ENCODE peak calls at places on chromosome X, in seven cellular contexts. Q, A, K, Y, I, U and F are unnamed samples.
A peak's percentile ranks its signal among the peaks of the same experiment; 100 is the strongest.

GRCh38 chrX:108439961-108440696 is 491 bp downstream of the COL4A5 start:
- DNase-seq in Q (peak; percentile 10), A (no peak), K (no peak), Y (no peak), I (no peak), U (no peak), F (peak; percentile 12)

GRCh38 chrX:19616959-19617358 is 101.7 kb upstream of the MAP3K15 start:
- DNase-seq in Q (no peak), A (no peak), K (no peak), Y (no peak), I (no peak), U (no peak), F (no peak)

GRCh38 chrX:115362334-115363095 is 73.0 kb downstream of the LUZP4 start:
- DNase-seq in Q (no peak), A (no peak), K (no peak), Y (no peak), I (no peak), U (no peak), F (no peak)

GRCh38 chrX:8244301-8244700 is 73.2 kb upstream of the VCX2 start:
- DNase-seq in Q (no peak), A (no peak), K (no peak), Y (no peak), I (no peak), U (no peak), F (no peak)

GRCh38 chrX:119728487-119728886 is 29.9 kb upstream of the SOWAHD start:
- DNase-seq in Q (no peak), A (peak; percentile 28), K (no peak), Y (no peak), I (no peak), U (no peak), F (peak; percentile 53)

GRCh38 chrX:35439692-35440091 is 358.4 kb upstream of the MAGEB16 start:
- DNase-seq in Q (no peak), A (no peak), K (no peak), Y (no peak), I (no peak), U (no peak), F (no peak)

GRCh38 chrX:152806035-152806434 is 24.5 kb downstream of the CETN2 start:
- DNase-seq in Q (no peak), A (no peak), K (no peak), Y (no peak), I (peak; percentile 40), U (no peak), F (no peak)

GRCh38 chrX:38060331-38060878 is 54.1 kb downstream of the SYTL5 start:
- DNase-seq in Q (no peak), A (no peak), K (no peak), Y (no peak), I (no peak), U (no peak), F (no peak)

GRCh38 chrX:22652596-22652995 is 347.2 kb upstream of the DDX53 start:
- DNase-seq in Q (no peak), A (peak; percentile 8), K (no peak), Y (no peak), I (peak; percentile 23), U (peak; percentile 43), F (no peak)

GRCh38 chrX:19593684-19594083 is 78.4 kb upstream of the MAP3K15 start:
- DNase-seq in Q (peak; percentile 7), A (peak; percentile 9), K (no peak), Y (peak; percentile 3), I (peak; percentile 59), U (no peak), F (peak; percentile 12)

GRCh38 chrX:123976671-123977316 is 15.3 kb downstream of the STAG2 start:
- DNase-seq in Q (no peak), A (peak; percentile 31), K (no peak), Y (no peak), I (peak; percentile 23), U (no peak), F (no peak)

GRCh38 chrX:130716822-130717405 is 186.1 kb downstream of the ENOX2 start:
- DNase-seq in Q (no peak), A (no peak), K (no peak), Y (no peak), I (no peak), U (no peak), F (no peak)

GRCh38 chrX:154548028-154548316 is 552 bp downstream of the IKBKG start:
- DNase-seq in Q (no peak), A (no peak), K (no peak), Y (no peak), I (no peak), U (no peak), F (no peak)

GRCh38 chrX:109856974-109857373 is 123.9 kb upstream of the ACSL4 start:
- DNase-seq in Q (peak; percentile 21), A (peak; percentile 28), K (no peak), Y (no peak), I (peak; percentile 19), U (no peak), F (no peak)

GRCh38 chrX:150486011-150486410 is 82.4 kb upstream of the MTM1 start:
- DNase-seq in Q (peak; percentile 16), A (peak; percentile 20), K (no peak), Y (peak; percentile 24), I (peak; percentile 32), U (peak; percentile 53), F (peak; percentile 5)

GRCh38 chrX:16185725-16186136 is 18.4 kb downstream of the MAGEB17 start:
- DNase-seq in Q (peak; percentile 8), A (no peak), K (peak; percentile 27), Y (peak; percentile 54), I (no peak), U (no peak), F (no peak)

GRCh38 chrX:107827137-107827831 is 1.6 kb downstream of the MID2 start:
- DNase-seq in Q (no peak), A (no peak), K (no peak), Y (no peak), I (no peak), U (no peak), F (no peak)

GRCh38 chrX:94256396-94256795 is 582.4 kb downstream of the FAM133A start:
- DNase-seq in Q (no peak), A (no peak), K (no peak), Y (no peak), I (no peak), U (no peak), F (no peak)

GRCh38 chrX:143633530-143634372 is 2.1 kb downstream of the SLITRK4 start:
- DNase-seq in Q (no peak), A (no peak), K (no peak), Y (no peak), I (no peak), U (peak; percentile 51), F (no peak)

GRCh38 chrX:153029875-153030274 is 26.4 kb upstream of the PNMA3 start:
- DNase-seq in Q (no peak), A (no peak), K (no peak), Y (no peak), I (no peak), U (no peak), F (no peak)

GRCh38 chrX:27976284-27976683 is 5.0 kb downstream of the DCAF8L1 start:
- DNase-seq in Q (no peak), A (no peak), K (no peak), Y (no peak), I (no peak), U (no peak), F (no peak)

GRCh38 chrX:9897761-9898161 is 69.4 kb upstream of the CLDN34 start:
- DNase-seq in Q (no peak), A (no peak), K (no peak), Y (no peak), I (no peak), U (no peak), F (no peak)
- TF ChIP-seq JUND in Q (no peak), A (no peak), K (no peak), Y (no peak), I (no peak), U (no peak), F (no peak)

GRCh38 chrX:11407331-11408110 is 114.3 kb downstream of the AMELX start:
- DNase-seq in Q (no peak), A (no peak), K (no peak), Y (no peak), I (no peak), U (no peak), F (no peak)
- TF ChIP-seq JUND in Q (peak; percentile 85), A (no peak), K (no peak), Y (no peak), I (no peak), U (no peak), F (no peak)

DNA sequence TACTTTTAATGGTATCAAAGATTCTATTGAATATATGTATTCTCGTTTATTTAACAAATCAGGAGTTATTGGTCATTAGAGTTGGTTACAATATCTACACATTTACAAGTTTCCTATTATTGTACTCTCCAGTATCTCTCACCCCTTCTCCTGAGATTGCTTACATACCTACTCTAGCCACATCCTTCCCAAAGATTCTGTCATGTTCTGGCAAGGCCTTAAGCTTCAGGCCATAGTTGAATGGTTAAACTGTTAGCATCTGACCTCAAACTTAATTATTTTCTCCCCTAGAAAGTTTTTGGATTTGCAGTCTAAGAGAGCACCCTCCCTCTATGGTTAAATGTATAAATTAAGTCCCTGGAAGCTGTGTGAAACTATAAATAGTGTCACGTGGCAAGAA is 784.2 kb downstream of the GLUD2 start:
- DNase-seq in Q (no peak), A (no peak), K (no peak), Y (no peak), I (no peak), U (no peak), F (no peak)
- TF ChIP-seq JUND in Q (no peak), A (no peak), K (no peak), Y (no peak), I (no peak), U (no peak), F (no peak)

GRCh38 chrX:74540635-74541249 is 73.7 kb downstream of the RLIM start:
- DNase-seq in Q (no peak), A (no peak), K (no peak), Y (no peak), I (no peak), U (no peak), F (no peak)
- TF ChIP-seq JUND in Q (no peak), A (no peak), K (no peak), Y (no peak), I (no peak), U (no peak), F (no peak)

DNA sequence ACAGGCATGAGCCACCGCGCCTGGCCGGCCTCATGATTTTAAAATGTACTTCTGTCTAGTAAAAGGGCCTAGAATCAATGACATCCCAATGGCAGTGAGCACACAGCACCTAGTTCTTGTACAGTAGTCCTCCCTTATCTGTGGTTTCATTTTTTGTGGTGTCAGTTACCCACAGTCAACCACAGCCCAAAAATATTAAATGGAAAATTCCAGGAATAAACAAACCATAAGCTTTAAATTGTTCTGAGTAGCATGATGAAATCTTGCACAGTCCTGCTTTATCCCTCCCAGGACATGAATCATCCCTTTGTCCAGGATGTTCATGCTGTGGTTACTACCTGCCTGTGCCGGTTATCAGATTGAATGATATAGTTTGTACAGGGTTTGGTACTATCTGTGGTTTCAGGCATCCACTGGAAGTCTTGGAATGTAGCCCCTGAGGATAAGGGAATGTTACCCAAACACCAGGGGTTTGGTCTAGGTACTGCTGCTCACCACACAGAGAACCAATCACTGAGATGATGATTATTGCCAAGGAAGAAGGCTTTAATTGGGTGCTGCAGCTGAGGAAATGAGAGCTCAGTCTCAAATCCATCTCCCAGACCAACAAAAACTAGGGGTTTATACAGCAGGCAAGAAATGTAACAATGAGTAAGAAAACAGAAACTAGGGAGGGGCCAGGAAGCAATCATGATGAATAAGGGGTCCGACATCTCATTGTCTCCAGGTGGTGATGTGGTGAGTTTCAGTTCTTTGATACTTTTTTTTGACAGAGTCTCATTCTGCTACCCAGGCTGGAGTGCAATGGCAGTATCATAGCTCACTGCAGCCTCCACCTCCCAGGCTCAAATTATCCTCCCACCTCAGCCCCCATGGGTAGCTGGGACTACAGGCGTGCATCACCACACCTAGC is 16.1 kb upstream of the FHL1 start:
- DNase-seq in Q (no peak), A (peak; percentile 45), K (no peak), Y (peak; percentile 24), I (no peak), U (no peak), F (peak; percentile 18)
- TF ChIP-seq JUND in Q (peak; percentile 76), A (no peak), K (no peak), Y (peak; percentile 25), I (peak; percentile 46), U (no peak), F (no peak)